ENCODE peak calls at places on chromosomes 1 and 21, in nine cellular contexts. X is transverse colon, U is heart right ventricle, N is cardiac muscle cell, A is suprapubic skin, P is esophagus muscularis mucosa, W is body of pancreas, D is HFFc6, V is left lung. O is an unnamed sample.
A peak's percentile ranks its signal among the peaks of the same experiment; 100 is the strongest.

GRCh38 chr1:82932207-82932606 is 1066.7 kb downstream of the TTLL7 start:
- DNase-seq in X (no peak), U (no peak), N (no peak), A (no peak), P (no peak), W (no peak), D (no peak), V (no peak), O (no peak)

GRCh38 chr1:221575605-221576004 is 166.3 kb downstream of the DUSP10 start:
- DNase-seq in X (no peak), U (no peak), N (peak; percentile 64), A (no peak), P (no peak), W (no peak), D (no peak), V (no peak), O (no peak)

GRCh38 chr1:29550119-29550841 is 314.0 kb downstream of the PTPRU start:
- DNase-seq in X (no peak), U (no peak), N (no peak), A (peak; percentile 56), P (no peak), W (no peak), D (no peak), V (peak; percentile 68), O (no peak)

GRCh38 chr1:116871772-116872146 is 38.0 kb upstream of the PTGFRN start:
- DNase-seq in X (no peak), U (no peak), N (peak; percentile 83), A (no peak), P (no peak), W (no peak), D (no peak), V (no peak), O (no peak)

GRCh38 chr1:93919780-93920179 is 10.6 kb upstream of the GCLM start:
- DNase-seq in X (no peak), U (no peak), N (no peak), A (no peak), P (no peak), W (no peak), D (no peak), V (no peak), O (no peak)

GRCh38 chr1:162215902-162216301 is 146.4 kb downstream of the NOS1AP start:
- DNase-seq in X (peak; percentile 35), U (no peak), N (peak; percentile 25), A (no peak), P (no peak), W (peak; percentile 14), D (no peak), V (no peak), O (no peak)

GRCh38 chr1:229964281-229964680 is 102.8 kb upstream of the GALNT2 start:
- DNase-seq in X (no peak), U (no peak), N (no peak), A (no peak), P (no peak), W (no peak), D (no peak), V (no peak), O (no peak)

GRCh38 chr1:53919675-53920066 is 25.7 kb downstream of the DIO1 start:
- DNase-seq in X (no peak), U (no peak), N (no peak), A (no peak), P (no peak), W (peak; percentile 22), D (no peak), V (no peak), O (no peak)

GRCh38 chr21:14454642-14455009 is 71.7 kb upstream of the HSPA13 start:
- DNase-seq in X (no peak), U (no peak), N (no peak), A (no peak), P (no peak), W (no peak), D (no peak), V (no peak), O (no peak)

GRCh38 chr1:27393641-27394281 is 1.3 kb downstream of the GPR3 start:
- DNase-seq in X (no peak), U (no peak), N (no peak), A (no peak), P (no peak), W (no peak), D (no peak), V (no peak), O (no peak)

GRCh38 chr1:27391511-27392095 is 819 bp upstream of the GPR3 start:
- DNase-seq in X (peak; percentile 49), U (peak; percentile 70), N (peak; percentile 64), A (no peak), P (no peak), W (peak; percentile 69), D (peak; percentile 21), V (peak; percentile 67), O (no peak)

GRCh38 chr1:27392096-27392777 is at the start of gene GPR3:
- DNase-seq in X (peak; percentile 93), U (peak; percentile 92), N (peak; percentile 94), A (peak; percentile 94), P (peak; percentile 98), W (peak; percentile 92), D (peak; percentile 87), V (peak; percentile 87), O (peak; percentile 82)

GRCh38 chr1:27394282-27394658 is 1.8 kb downstream of the GPR3 start:
- DNase-seq in X (no peak), U (no peak), N (no peak), A (no peak), P (no peak), W (no peak), D (no peak), V (no peak), O (no peak)

GRCh38 chr1:27392778-27393635 is 585 bp downstream of the GPR3 start:
- DNase-seq in X (no peak), U (no peak), N (no peak), A (no peak), P (no peak), W (no peak), D (no peak), V (no peak), O (no peak)
- TF ChIP-seq CTCF in X (no peak), U (no peak), N (peak; percentile 40), A (no peak), P (no peak), W (no peak), D (peak; percentile 31), V (no peak), O (peak; percentile 46)

GRCh38 chr1:90612033-90612432 is 105.1 kb downstream of the BARHL2 start:
- DNase-seq in X (no peak), U (no peak), N (no peak), A (no peak), P (no peak), W (no peak), D (no peak), V (no peak), O (no peak)

GRCh38 chr1:90614872-90615271 is 102.2 kb downstream of the BARHL2 start:
- DNase-seq in X (no peak), U (no peak), N (no peak), A (no peak), P (no peak), W (no peak), D (no peak), V (no peak), O (no peak)

GRCh38 chr1:90613371-90613770 is 103.7 kb downstream of the BARHL2 start:
- DNase-seq in X (no peak), U (no peak), N (no peak), A (no peak), P (no peak), W (no peak), D (no peak), V (no peak), O (no peak)

DNA sequence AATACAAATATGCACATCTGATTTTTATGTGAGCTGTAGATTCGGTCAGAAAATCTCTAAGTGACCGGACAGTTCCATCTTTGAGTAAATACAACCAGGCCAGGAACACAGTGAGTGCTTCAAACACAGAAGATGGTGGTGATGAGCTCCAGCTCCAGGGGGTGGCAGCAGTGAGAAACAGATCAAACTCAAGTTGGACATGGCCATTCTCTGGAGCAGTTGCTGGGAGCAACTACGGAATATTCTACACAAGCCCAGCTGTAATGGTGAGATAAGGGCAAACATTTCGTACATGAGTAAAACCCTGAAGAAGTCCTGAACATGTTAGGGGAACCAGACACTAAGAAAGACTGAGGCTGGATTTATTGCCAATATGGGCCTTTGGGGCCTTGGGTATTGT is 100.7 kb downstream of the BARHL2 start:
- DNase-seq in X (no peak), U (no peak), N (peak; percentile 1), A (no peak), P (no peak), W (peak; percentile 42), D (no peak), V (no peak), O (no peak)
- TF ChIP-seq CTCF in X (no peak), U (no peak), N (no peak), A (no peak), P (no peak), W (no peak), D (no peak), V (no peak), O (peak; percentile 42)

GRCh38 chr1:11522400-11523235 is 43.7 kb downstream of the DISP3 start:
- DNase-seq in X (no peak), U (no peak), N (no peak), A (peak; percentile 47), P (no peak), W (no peak), D (no peak), V (peak; percentile 20), O (no peak)
- TF ChIP-seq CTCF in X (no peak), U (no peak), N (no peak), A (no peak), P (no peak), W (no peak), D (no peak), V (no peak), O (no peak)

DNA sequence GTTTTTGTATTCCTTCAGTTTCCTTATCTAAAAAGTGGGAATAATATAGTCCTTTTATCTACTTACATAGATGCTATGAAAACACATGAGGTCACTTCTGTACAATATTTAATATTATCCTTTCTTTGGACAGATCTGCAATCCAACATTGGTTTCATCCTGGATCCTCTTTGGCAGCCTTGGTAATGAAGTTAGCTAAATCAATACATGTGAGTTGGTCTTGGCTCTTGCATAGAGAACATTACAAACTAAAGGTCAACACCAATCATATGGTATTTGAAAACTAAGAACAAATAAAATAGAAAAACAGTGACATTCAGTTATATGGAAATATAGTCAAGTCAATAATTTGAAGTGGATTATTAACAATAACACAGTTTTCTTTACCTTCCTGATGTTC is 3.2 kb upstream of the EDEM3 start:
- DNase-seq in X (no peak), U (no peak), N (no peak), A (no peak), P (no peak), W (no peak), D (no peak), V (no peak), O (no peak)
- TF ChIP-seq CTCF in X (no peak), U (no peak), N (no peak), A (no peak), P (no peak), W (no peak), D (no peak), V (no peak), O (no peak)